ENCODE peak calls at places on chromosomes 16 and 17, in eight cellular contexts. W, X, T, K, L, Q, A and O are unnamed samples.

GRCh38 chr17:80970044-80970761 is 21.4 kb upstream of the CHMP6 start:
- DNase-seq in W (no peak), T (peak; percentile 28), K (no peak), Q (peak; percentile 50), A (no peak), L (no peak), X (no peak), O (no peak)

GRCh38 chr17:66507982-66508760 is 205.8 kb downstream of the PRKCA start:
- DNase-seq in L (no peak), X (no peak), Q (no peak), W (no peak), A (peak; percentile 25), K (no peak), T (peak; percentile 46), O (no peak)

GRCh38 chr16:80056334-80056733 is 455.8 kb upstream of the MAF start:
- DNase-seq in A (peak; percentile 19), K (no peak), X (no peak), L (no peak), Q (no peak), T (peak; percentile 76), W (no peak), O (no peak)

GRCh38 chr17:33463887-33464286 is 170.8 kb upstream of the ASIC2 start:
- DNase-seq in A (no peak), W (no peak), Q (no peak), K (no peak), L (no peak), T (no peak), X (no peak), O (no peak)

GRCh38 chr17:28549274-28550132 is 2.9 kb downstream of the UNC119 start:
- DNase-seq in X (no peak), T (no peak), K (no peak), L (no peak), A (no peak), Q (peak; percentile 69), W (no peak), O (no peak)

GRCh38 chr16:24839347-24839972 is 6.3 kb upstream of the SLC5A11 start:
- DNase-seq in L (no peak), Q (no peak), X (no peak), T (no peak), A (no peak), K (no peak), W (no peak), O (peak; percentile 54)

GRCh38 chr17:59753522-59754467 is 46.3 kb downstream of the VMP1 start:
- DNase-seq in K (peak; percentile 92), Q (peak; percentile 85), L (no peak), X (no peak), W (no peak), T (peak; percentile 96), A (peak; percentile 73), O (no peak)

GRCh38 chr17:49861150-49861884 is 13.4 kb upstream of the TAC4 start:
- DNase-seq in A (no peak), Q (peak; percentile 67), W (no peak), X (no peak), T (peak; percentile 38), K (peak; percentile 13), L (peak; percentile 41), O (no peak)

GRCh38 chr16:70468776-70469525 is 14.6 kb downstream of the FCSK start:
- DNase-seq in T (no peak), Q (no peak), L (no peak), A (no peak), K (no peak), W (no peak), X (no peak), O (no peak)

GRCh38 chr17:73269329-73269615 is 7.6 kb upstream of the CPSF4L start:
- DNase-seq in L (no peak), X (no peak), A (no peak), Q (no peak), K (no peak), W (no peak), T (no peak), O (no peak)

GRCh38 chr16:26530584-26531289 is 536.0 kb upstream of the C16orf82 start:
- DNase-seq in K (no peak), Q (no peak), X (no peak), T (no peak), W (no peak), A (no peak), L (no peak), O (no peak)

GRCh38 chr17:44587339-44587738 is 30.1 kb downstream of the FZD2 start:
- DNase-seq in W (peak; percentile 91), K (peak; percentile 66), Q (no peak), X (peak; percentile 66), L (no peak), T (peak; percentile 89), A (peak; percentile 98), O (peak; percentile 52)

GRCh38 chr17:71926746-71927398 is 193.9 kb upstream of the SOX9 start:
- DNase-seq in T (no peak), L (no peak), K (no peak), W (no peak), X (no peak), Q (no peak), A (peak; percentile 15), O (peak; percentile 77)

GRCh38 chr16:57480754-57481230 is 5.5 kb downstream of the DOK4 start:
- DNase-seq in L (no peak), A (no peak), T (no peak), K (no peak), X (no peak), Q (no peak), W (no peak), O (no peak)

GRCh38 chr17:45030733-45031132 is 20.7 kb downstream of the DCAKD start:
- DNase-seq in L (no peak), K (no peak), T (no peak), Q (no peak), W (no peak), X (no peak), A (no peak), O (no peak)

GRCh38 chr16:51175081-51175480 is 24.0 kb upstream of the SALL1 start:
- DNase-seq in A (no peak), Q (no peak), K (no peak), T (no peak), W (no peak), L (no peak), X (no peak), O (no peak)

GRCh38 chr16:88560722-88561484 is 9.3 kb upstream of the ZC3H18 start:
- DNase-seq in L (no peak), T (peak; percentile 50), X (no peak), Q (peak; percentile 64), K (peak; percentile 4), A (peak; percentile 11), W (no peak), O (no peak)

GRCh38 chr17:73490851-73491250 is 153.4 kb downstream of the SDK2 start:
- DNase-seq in W (no peak), K (no peak), L (no peak), X (no peak), Q (no peak), A (no peak), T (no peak), O (no peak)

GRCh38 chr16:55572439-55572838 is 6.0 kb downstream of the CAPNS2 start:
- DNase-seq in A (no peak), Q (no peak), K (no peak), T (no peak), W (no peak), X (no peak), L (no peak), O (no peak)

GRCh38 chr17:67833946-67834631 is 8.8 kb downstream of the BPTF start:
- DNase-seq in A (no peak), L (no peak), X (no peak), Q (no peak), K (no peak), T (peak; percentile 14), W (no peak), O (no peak)
- TF ChIP-seq CTCF in A (no peak), L (no peak), X (no peak), Q (no peak), K (peak; percentile 9), T (peak; percentile 35), W (no peak), O (peak; percentile 12)

DNA sequence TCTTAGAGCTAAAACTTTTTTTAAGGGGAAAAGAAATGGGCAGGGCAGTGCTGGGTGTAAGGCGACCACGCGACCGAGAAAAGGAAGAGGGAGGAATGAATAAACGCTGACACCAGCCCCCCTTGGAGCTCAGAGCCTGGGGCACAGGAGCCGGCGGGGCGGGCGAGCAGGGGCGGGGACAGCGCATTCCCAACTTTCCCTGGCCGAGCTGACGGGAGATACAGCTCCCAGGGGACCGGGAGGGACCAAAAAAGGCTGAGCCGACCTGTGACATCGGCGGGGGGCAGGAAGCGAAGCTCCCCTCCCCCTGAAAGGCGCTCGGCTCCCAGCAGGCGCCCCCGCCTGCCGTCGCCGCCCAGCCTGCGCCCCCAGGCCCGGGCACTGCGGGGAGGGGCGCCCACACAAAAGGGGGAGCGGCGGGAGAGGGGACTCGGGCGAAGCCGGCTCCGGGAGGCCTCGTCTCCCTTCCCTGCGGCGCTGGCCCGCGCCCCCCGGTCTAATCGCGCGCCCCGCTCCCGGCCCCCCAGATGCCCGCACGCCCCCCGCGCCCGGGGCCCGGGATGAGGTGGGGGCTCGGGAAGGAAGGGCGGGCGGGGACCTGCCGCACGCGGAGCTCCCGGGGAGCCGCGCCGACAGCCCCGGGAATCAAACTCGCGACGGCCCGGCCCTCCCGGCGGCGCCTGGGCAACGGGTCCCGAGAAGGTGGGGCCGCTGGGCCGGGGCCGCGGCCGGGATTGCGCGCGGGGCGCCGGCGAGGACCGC is 610 bp downstream of the CUEDC1 start:
- DNase-seq in T (no peak), A (no peak), W (peak; percentile 91), K (no peak), L (peak; percentile 63), Q (no peak), X (peak; percentile 82), O (no peak)
- H3K4me3 ChIP-seq in T (peak overlapping the region; percentile 67), A (peak overlapping the region; percentile 67), W (peak overlapping the region; percentile 99), K (peak overlapping the region; percentile 67), L (peak overlapping the region; percentile 86), Q (no peak overlapping the region), X (peak overlapping the region; percentile 72), O (peak overlapping the region; percentile 78)

DNA sequence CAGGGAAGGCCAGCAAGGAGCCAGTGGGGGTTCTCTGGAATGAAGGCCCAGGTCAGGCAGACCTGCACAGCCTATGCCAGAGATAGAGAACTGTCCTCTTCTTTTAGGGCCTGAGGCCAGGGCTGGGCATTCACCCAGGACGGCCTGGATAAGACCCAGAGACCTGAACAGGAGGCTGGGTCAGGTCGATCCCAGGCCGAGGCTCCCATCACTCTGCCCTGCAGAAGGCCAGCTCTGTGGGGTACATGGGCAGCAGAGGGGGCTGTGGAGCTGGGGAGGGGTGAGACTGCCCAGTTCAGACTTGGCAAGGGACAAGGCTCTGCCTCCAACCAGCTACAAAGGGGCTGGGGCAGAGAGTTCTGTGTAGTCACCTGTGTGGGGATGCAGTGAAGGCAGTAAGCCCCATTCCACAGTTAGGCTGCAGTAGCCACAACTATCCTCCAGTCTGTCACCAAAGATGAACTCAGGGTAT is 14.6 kb downstream of the HSD11B2 start:
- DNase-seq in K (no peak), T (no peak), X (no peak), L (no peak), Q (no peak), A (no peak), W (no peak), O (no peak)
- TF ChIP-seq CTCF in K (no peak), T (peak; percentile 22), X (peak; percentile 5), L (no peak), Q (no peak), A (no peak), W (no peak), O (peak; percentile 31)

DNA sequence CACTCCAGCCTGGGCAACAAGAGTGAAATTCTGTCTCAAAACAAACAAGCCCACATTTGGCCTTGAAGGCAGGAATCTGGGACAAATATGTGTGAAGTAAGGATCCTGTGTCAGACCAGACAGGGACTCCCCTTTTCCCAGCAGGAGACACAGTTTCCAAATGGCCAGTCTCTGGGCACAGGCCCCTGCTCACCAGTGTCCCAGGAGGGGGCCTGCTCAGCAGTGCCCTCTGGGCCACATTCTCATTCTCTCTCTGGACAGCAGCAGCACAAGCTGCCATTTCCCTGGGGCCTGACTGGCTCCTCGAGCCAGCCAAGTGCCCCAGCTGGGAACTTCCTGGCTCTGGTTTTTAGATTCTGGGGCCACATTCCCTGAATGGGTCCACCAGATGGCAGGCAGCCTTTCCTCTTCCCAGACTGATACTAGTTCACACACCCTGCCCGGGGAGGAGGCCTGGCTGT is 11.7 kb upstream of the MNT start:
- DNase-seq in Q (no peak), K (no peak), X (peak; percentile 41), W (no peak), T (peak; percentile 53), A (no peak), L (peak; percentile 88), O (no peak)
- H3K4me3 ChIP-seq in Q (no peak overlapping the region), K (no peak overlapping the region), X (no peak overlapping the region), W (no peak overlapping the region), T (no peak overlapping the region), A (no peak overlapping the region), L (no peak overlapping the region), O (no peak overlapping the region)